ENCODE peak calls at places on chromosomes 7 and 10, in seven cellular contexts. One of them, this sample, is unnamed.

GRCh38 chr7:84729284-84729683 is 457.6 kb downstream of the SEMA3D start:
- DNase-seq in GM12864: no peak
- DNase-seq in fibroblast of mammary gland: no peak
- DNase-seq in CD8-positive, alpha-beta T cell: no peak
- DNase-seq in transverse colon: no peak
- DNase-seq in thoracic aorta: no peak
- DNase-seq in PC-3: no peak
- DNase-seq in this sample: peak

GRCh38 chr7:69177326-69177897 is 420.9 kb upstream of the AUTS2 start:
- DNase-seq in GM12864: no peak
- DNase-seq in fibroblast of mammary gland: no peak
- DNase-seq in CD8-positive, alpha-beta T cell: no peak
- DNase-seq in transverse colon: peak
- DNase-seq in thoracic aorta: no peak
- DNase-seq in PC-3: no peak
- DNase-seq in this sample: no peak

GRCh38 chr7:46583606-46584005 is 662.5 kb upstream of the IGFBP3 start:
- DNase-seq in GM12864: no peak
- DNase-seq in fibroblast of mammary gland: peak
- DNase-seq in CD8-positive, alpha-beta T cell: no peak
- DNase-seq in transverse colon: no peak
- DNase-seq in thoracic aorta: no peak
- DNase-seq in PC-3: peak
- DNase-seq in this sample: peak

GRCh38 chr7:96136600-96137239 is 185.2 kb downstream of the SLC25A13 start:
- DNase-seq in GM12864: no peak
- DNase-seq in fibroblast of mammary gland: no peak
- DNase-seq in CD8-positive, alpha-beta T cell: no peak
- DNase-seq in transverse colon: no peak
- DNase-seq in thoracic aorta: no peak
- DNase-seq in PC-3: no peak
- DNase-seq in this sample: peak

GRCh38 chr10:89887830-89888229 is 186.4 kb downstream of the KIF20B start:
- DNase-seq in GM12864: no peak
- DNase-seq in fibroblast of mammary gland: peak
- DNase-seq in CD8-positive, alpha-beta T cell: no peak
- DNase-seq in transverse colon: no peak
- DNase-seq in thoracic aorta: no peak
- DNase-seq in PC-3: no peak
- DNase-seq in this sample: no peak

GRCh38 chr10:74047304-74047703 is 49.4 kb downstream of the VCL start:
- DNase-seq in GM12864: no peak
- DNase-seq in fibroblast of mammary gland: peak
- DNase-seq in CD8-positive, alpha-beta T cell: no peak
- DNase-seq in transverse colon: no peak
- DNase-seq in thoracic aorta: no peak
- DNase-seq in PC-3: no peak
- DNase-seq in this sample: no peak

GRCh38 chr7:75920431-75921161 is 5.6 kb downstream of the POR start:
- DNase-seq in GM12864: no peak
- DNase-seq in fibroblast of mammary gland: peak
- DNase-seq in CD8-positive, alpha-beta T cell: no peak
- DNase-seq in transverse colon: peak
- DNase-seq in thoracic aorta: no peak
- DNase-seq in PC-3: peak
- DNase-seq in this sample: no peak

GRCh38 chr7:137670521-137671064 is 176.2 kb downstream of the DGKI start:
- DNase-seq in GM12864: no peak
- DNase-seq in fibroblast of mammary gland: peak
- DNase-seq in CD8-positive, alpha-beta T cell: no peak
- DNase-seq in transverse colon: no peak
- DNase-seq in thoracic aorta: no peak
- DNase-seq in PC-3: peak
- DNase-seq in this sample: peak

GRCh38 chr7:5396542-5396941 is 27.1 kb downstream of the TNRC18 start:
- DNase-seq in GM12864: peak
- DNase-seq in fibroblast of mammary gland: peak
- DNase-seq in CD8-positive, alpha-beta T cell: peak
- DNase-seq in transverse colon: peak
- DNase-seq in thoracic aorta: no peak
- DNase-seq in PC-3: peak
- DNase-seq in this sample: peak

GRCh38 chr7:20991544-20991943 is 204.9 kb upstream of the SP8 start:
- DNase-seq in GM12864: no peak
- DNase-seq in fibroblast of mammary gland: no peak
- DNase-seq in CD8-positive, alpha-beta T cell: no peak
- DNase-seq in transverse colon: no peak
- DNase-seq in thoracic aorta: no peak
- DNase-seq in PC-3: peak
- DNase-seq in this sample: peak

GRCh38 chr10:59586407-59586891 is 123.2 kb downstream of the SLC16A9 start:
- DNase-seq in GM12864: no peak
- DNase-seq in fibroblast of mammary gland: no peak
- DNase-seq in CD8-positive, alpha-beta T cell: no peak
- DNase-seq in transverse colon: no peak
- DNase-seq in thoracic aorta: no peak
- DNase-seq in PC-3: peak
- DNase-seq in this sample: no peak

GRCh38 chr10:104437226-104437625 is 83.6 kb downstream of the CFAP58 start:
- DNase-seq in GM12864: no peak
- DNase-seq in fibroblast of mammary gland: peak
- DNase-seq in CD8-positive, alpha-beta T cell: no peak
- DNase-seq in transverse colon: no peak
- DNase-seq in thoracic aorta: no peak
- DNase-seq in PC-3: no peak
- DNase-seq in this sample: peak

GRCh38 chr10:95467162-95467599 is 94.0 kb downstream of the SORBS1 start:
- DNase-seq in GM12864: no peak
- DNase-seq in fibroblast of mammary gland: no peak
- DNase-seq in CD8-positive, alpha-beta T cell: no peak
- DNase-seq in transverse colon: peak
- DNase-seq in thoracic aorta: no peak
- DNase-seq in PC-3: no peak
- DNase-seq in this sample: peak

GRCh38 chr10:59464483-59464882 is 102.1 kb upstream of the FAM13C start:
- DNase-seq in GM12864: no peak
- DNase-seq in fibroblast of mammary gland: no peak
- DNase-seq in CD8-positive, alpha-beta T cell: no peak
- DNase-seq in transverse colon: no peak
- DNase-seq in thoracic aorta: no peak
- DNase-seq in PC-3: no peak
- DNase-seq in this sample: no peak

GRCh38 chr7:96388166-96388565 is 66.3 kb upstream of the SLC25A13 start:
- DNase-seq in GM12864: no peak
- DNase-seq in fibroblast of mammary gland: peak
- DNase-seq in CD8-positive, alpha-beta T cell: no peak
- DNase-seq in transverse colon: no peak
- DNase-seq in thoracic aorta: no peak
- DNase-seq in PC-3: peak
- DNase-seq in this sample: peak

GRCh38 chr10:113557389-113558321 is 4.8 kb downstream of the HABP2 start:
- DNase-seq in GM12864: no peak
- DNase-seq in fibroblast of mammary gland: no peak
- DNase-seq in CD8-positive, alpha-beta T cell: no peak
- DNase-seq in transverse colon: no peak
- DNase-seq in thoracic aorta: no peak
- DNase-seq in PC-3: no peak
- DNase-seq in this sample: peak

GRCh38 chr7:85191383-85191782 is 4.5 kb upstream of the SEMA3D start:
- DNase-seq in GM12864: no peak
- DNase-seq in fibroblast of mammary gland: peak
- DNase-seq in CD8-positive, alpha-beta T cell: no peak
- DNase-seq in transverse colon: no peak
- DNase-seq in thoracic aorta: no peak
- DNase-seq in PC-3: peak
- DNase-seq in this sample: peak

GRCh38 chr7:50826371-50827172 is 43.9 kb upstream of the GRB10 start:
- DNase-seq in GM12864: no peak
- DNase-seq in fibroblast of mammary gland: peak
- DNase-seq in CD8-positive, alpha-beta T cell: no peak
- DNase-seq in transverse colon: no peak
- DNase-seq in thoracic aorta: no peak
- DNase-seq in PC-3: peak
- DNase-seq in this sample: peak

GRCh38 chr7:101088858-101089529 is 3.7 kb downstream of the TRIM56 start:
- DNase-seq in GM12864: no peak
- DNase-seq in fibroblast of mammary gland: no peak
- DNase-seq in CD8-positive, alpha-beta T cell: no peak
- DNase-seq in transverse colon: no peak
- DNase-seq in thoracic aorta: no peak
- DNase-seq in PC-3: no peak
- DNase-seq in this sample: no peak

GRCh38 chr7:101085000-101085948 is at the start of gene TRIM56:
- DNase-seq in GM12864: peak
- DNase-seq in fibroblast of mammary gland: peak
- DNase-seq in CD8-positive, alpha-beta T cell: peak
- DNase-seq in transverse colon: peak
- DNase-seq in thoracic aorta: peak
- DNase-seq in PC-3: peak
- DNase-seq in this sample: peak

GRCh38 chr7:101089876-101090275 is 4.6 kb downstream of the TRIM56 start:
- DNase-seq in GM12864: no peak
- DNase-seq in fibroblast of mammary gland: no peak
- DNase-seq in CD8-positive, alpha-beta T cell: no peak
- DNase-seq in transverse colon: no peak
- DNase-seq in thoracic aorta: no peak
- DNase-seq in PC-3: no peak
- DNase-seq in this sample: no peak

GRCh38 chr7:101088069-101088425 is 2.8 kb downstream of the TRIM56 start:
- DNase-seq in GM12864: no peak
- DNase-seq in fibroblast of mammary gland: no peak
- DNase-seq in CD8-positive, alpha-beta T cell: no peak
- DNase-seq in transverse colon: no peak
- DNase-seq in thoracic aorta: no peak
- DNase-seq in PC-3: no peak
- DNase-seq in this sample: no peak

GRCh38 chr7:101087334-101088068 is 2.2 kb downstream of the TRIM56 start:
- DNase-seq in GM12864: no peak
- DNase-seq in fibroblast of mammary gland: no peak
- DNase-seq in CD8-positive, alpha-beta T cell: no peak
- DNase-seq in transverse colon: no peak
- DNase-seq in thoracic aorta: no peak
- DNase-seq in PC-3: no peak
- DNase-seq in this sample: no peak
- H3K4me3 ChIP-seq in GM12864: no peak
- H3K4me3 ChIP-seq in fibroblast of mammary gland: no peak
- H3K4me3 ChIP-seq in CD8-positive, alpha-beta T cell: no peak
- H3K4me3 ChIP-seq in transverse colon: no peak
- H3K4me3 ChIP-seq in thoracic aorta: no peak
- H3K4me3 ChIP-seq in PC-3: no peak
- H3K4me3 ChIP-seq in this sample: no peak

DNA sequence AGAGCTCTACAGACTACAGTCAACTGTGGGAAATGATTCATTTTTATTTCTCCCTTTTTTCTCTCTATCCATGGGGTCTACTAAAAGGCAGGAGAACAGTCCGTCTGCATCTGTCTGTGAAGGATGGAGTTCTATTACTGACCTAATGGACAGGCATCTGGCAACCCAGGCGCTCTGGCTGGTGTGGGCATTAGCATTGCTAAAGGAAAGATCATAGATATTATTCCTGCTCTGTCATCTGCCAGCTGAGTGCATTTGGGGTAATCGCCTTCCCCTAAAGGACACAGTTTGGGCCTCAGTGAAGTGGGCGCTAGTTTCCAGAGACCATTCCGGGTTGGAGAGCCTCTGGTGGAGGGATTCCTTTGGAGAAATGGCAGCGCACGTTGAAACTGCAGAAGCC is 201.3 kb upstream of the TCERG1L start:
- DNase-seq in GM12864: no peak
- DNase-seq in fibroblast of mammary gland: no peak
- DNase-seq in CD8-positive, alpha-beta T cell: no peak
- DNase-seq in transverse colon: no peak
- DNase-seq in thoracic aorta: no peak
- DNase-seq in PC-3: no peak
- DNase-seq in this sample: no peak
- TF ChIP-seq CTCF in GM12864: no peak
- TF ChIP-seq CTCF in fibroblast of mammary gland: no peak
- TF ChIP-seq CTCF in CD8-positive, alpha-beta T cell: no peak
- TF ChIP-seq CTCF in transverse colon: no peak
- TF ChIP-seq CTCF in thoracic aorta: no peak
- TF ChIP-seq CTCF in PC-3: no peak
- TF ChIP-seq CTCF in this sample: no peak

GRCh38 chr10:4867109-4867519 is 41.1 kb downstream of the AKR1E2 start:
- DNase-seq in GM12864: no peak
- DNase-seq in fibroblast of mammary gland: no peak
- DNase-seq in CD8-positive, alpha-beta T cell: no peak
- DNase-seq in transverse colon: no peak
- DNase-seq in thoracic aorta: no peak
- DNase-seq in PC-3: no peak
- DNase-seq in this sample: no peak

GRCh38 chr10:4867520-4868356 is 41.7 kb downstream of the AKR1E2 start:
- DNase-seq in GM12864: no peak
- DNase-seq in fibroblast of mammary gland: peak
- DNase-seq in CD8-positive, alpha-beta T cell: no peak
- DNase-seq in transverse colon: no peak
- DNase-seq in thoracic aorta: no peak
- DNase-seq in PC-3: no peak
- DNase-seq in this sample: no peak

GRCh38 chr10:4865945-4866661 is 40.1 kb downstream of the AKR1E2 start:
- DNase-seq in GM12864: no peak
- DNase-seq in fibroblast of mammary gland: peak
- DNase-seq in CD8-positive, alpha-beta T cell: no peak
- DNase-seq in transverse colon: no peak
- DNase-seq in thoracic aorta: no peak
- DNase-seq in PC-3: no peak
- DNase-seq in this sample: no peak

DNA sequence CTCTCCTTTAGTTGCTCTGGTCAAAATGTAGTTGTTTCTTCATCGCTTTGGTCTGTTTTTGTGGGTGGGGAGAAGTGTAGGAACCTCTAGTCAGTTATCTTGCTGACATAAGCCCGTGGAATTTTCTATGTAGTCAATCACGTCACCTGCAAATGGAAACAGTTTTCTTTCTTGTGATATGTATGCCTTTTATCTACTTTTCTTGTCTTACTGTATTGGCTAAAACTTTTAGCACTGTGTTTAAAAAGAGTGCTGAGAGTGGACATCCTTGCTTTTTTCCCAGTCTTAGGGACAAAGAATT is 42.3 kb downstream of the AKR1E2 start:
- DNase-seq in GM12864: no peak
- DNase-seq in fibroblast of mammary gland: no peak
- DNase-seq in CD8-positive, alpha-beta T cell: no peak
- DNase-seq in transverse colon: no peak
- DNase-seq in thoracic aorta: no peak
- DNase-seq in PC-3: no peak
- DNase-seq in this sample: no peak
- H3K4me3 ChIP-seq in GM12864: no peak
- H3K4me3 ChIP-seq in fibroblast of mammary gland: no peak
- H3K4me3 ChIP-seq in CD8-positive, alpha-beta T cell: no peak
- H3K4me3 ChIP-seq in transverse colon: no peak
- H3K4me3 ChIP-seq in thoracic aorta: no peak
- H3K4me3 ChIP-seq in PC-3: no peak
- H3K4me3 ChIP-seq in this sample: no peak

DNA sequence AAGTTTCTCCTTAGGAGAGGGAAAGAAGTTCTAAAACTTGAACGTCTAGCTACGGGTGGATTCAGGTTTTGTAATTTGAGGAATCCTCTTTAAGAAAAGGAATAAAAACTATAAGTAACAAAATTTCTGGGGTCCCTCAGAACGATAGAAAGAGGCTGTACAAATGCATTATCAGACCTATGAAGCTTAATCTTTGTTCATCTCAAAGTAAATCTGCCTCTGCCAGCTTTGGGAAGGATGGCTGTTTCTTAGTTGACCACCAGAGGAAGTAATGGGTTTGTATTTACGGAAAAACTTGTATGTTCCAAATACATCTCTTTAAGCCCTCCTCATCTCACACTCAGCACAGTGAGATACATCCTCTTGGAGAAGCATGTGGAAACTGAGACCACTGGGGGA is 864 bp downstream of the PSTK start:
- DNase-seq in GM12864: no peak
- DNase-seq in fibroblast of mammary gland: peak
- DNase-seq in CD8-positive, alpha-beta T cell: no peak
- DNase-seq in transverse colon: no peak
- DNase-seq in thoracic aorta: no peak
- DNase-seq in PC-3: peak
- DNase-seq in this sample: peak
- TF ChIP-seq CTCF in GM12864: peak
- TF ChIP-seq CTCF in fibroblast of mammary gland: peak
- TF ChIP-seq CTCF in CD8-positive, alpha-beta T cell: no peak
- TF ChIP-seq CTCF in transverse colon: peak
- TF ChIP-seq CTCF in thoracic aorta: peak
- TF ChIP-seq CTCF in PC-3: peak
- TF ChIP-seq CTCF in this sample: peak